ENCODE peak calls at places on chromosome 1, in nine cellular contexts. R, X, A, N, U, T, H, Y and V are unnamed samples.

GRCh38 chr1:197892684-197893083 is 9.7 kb upstream of the C1orf53 start:
- DNase-seq in X (no peak), R (no peak), T (no peak), Y (no peak), A (no peak), U (no peak), H (no peak), N (no peak), V (no peak)

GRCh38 chr1:221708076-221708571 is 33.8 kb downstream of the DUSP10 start:
- DNase-seq in U (no peak), A (no peak), X (peak), H (no peak), N (peak), Y (no peak), T (peak), R (no peak), V (peak)

GRCh38 chr1:156228501-156228900 is 13.5 kb upstream of the BGLAP start:
- DNase-seq in R (no peak), N (no peak), A (no peak), Y (no peak), T (no peak), U (no peak), X (no peak), H (no peak), V (no peak)

GRCh38 chr1:6801998-6802397 is 16.7 kb downstream of the CAMTA1 start:
- DNase-seq in R (no peak), X (no peak), A (no peak), Y (no peak), T (no peak), N (peak), U (no peak), H (peak), V (no peak)

GRCh38 chr1:119429687-119430086 is 14.7 kb downstream of the HSD3B2 start:
- DNase-seq in R (no peak), X (no peak), T (no peak), Y (no peak), A (no peak), H (no peak), N (no peak), U (no peak), V (no peak)

GRCh38 chr1:174976436-174977107 is 23.2 kb upstream of the CACYBP start:
- DNase-seq in A (no peak), N (peak), Y (no peak), X (no peak), U (no peak), H (peak), R (no peak), T (no peak), V (no peak)

GRCh38 chr1:185396126-185396525 is 79.1 kb upstream of the IVNS1ABP start:
- DNase-seq in U (no peak), X (no peak), T (no peak), A (no peak), H (no peak), N (no peak), R (no peak), Y (no peak), V (no peak)

GRCh38 chr1:109546311-109547109 is 1.9 kb upstream of the GNAI3 start:
- DNase-seq in A (peak), Y (peak), N (peak), X (peak), H (peak), R (peak), T (peak), U (peak), V (peak)

GRCh38 chr1:180270767-180271639 is 40.9 kb downstream of the LHX4 start:
- DNase-seq in A (no peak), X (no peak), T (peak), Y (peak), R (no peak), N (peak), H (peak), U (no peak), V (no peak)

GRCh38 chr1:167629681-167630567 is at the start of gene RCSD1:
- DNase-seq in T (peak), N (peak), X (peak), H (no peak), R (no peak), A (no peak), Y (no peak), U (peak), V (no peak)